ENCODE peak calls at places on chromosomes 2 and 18, in eight cellular contexts. K, X, U, O, R, W, T and D are unnamed samples.

GRCh38 chr2:71697106-71698010 is 244.0 kb downstream of the DYSF start:
- DNase-seq in K (no peak), X (no peak), U (no peak), O (no peak), R (no peak), W (no peak), T (no peak), D (no peak)

GRCh38 chr2:41922177-41922576 is 125.6 kb upstream of the PKDCC start:
- DNase-seq in K (no peak), X (peak; percentile 38), U (no peak), O (no peak), R (no peak), W (no peak), T (no peak), D (no peak)

GRCh38 chr2:71474116-71474743 is 20.9 kb downstream of the DYSF start:
- DNase-seq in K (no peak), X (no peak), U (no peak), O (no peak), R (no peak), W (no peak), T (no peak), D (no peak)

GRCh38 chr18:70028734-70029133 is 81.1 kb upstream of the CD226 start:
- DNase-seq in K (no peak), X (no peak), U (no peak), O (no peak), R (no peak), W (no peak), T (no peak), D (no peak)

GRCh38 chr18:13452851-13453524 is 234.4 kb downstream of the LDLRAD4 start:
- DNase-seq in K (no peak), X (no peak), U (no peak), O (no peak), R (peak; percentile 60), W (no peak), T (no peak), D (no peak)

GRCh38 chr18:53850918-53851317 is 373.6 kb downstream of the MBD2 start:
- DNase-seq in K (no peak), X (no peak), U (no peak), O (no peak), R (no peak), W (peak; percentile 42), T (no peak), D (no peak)

GRCh38 chr2:211923019-211923418 is 615.6 kb downstream of the ERBB4 start:
- DNase-seq in K (no peak), X (no peak), U (no peak), O (no peak), R (no peak), W (no peak), T (no peak), D (no peak)

GRCh38 chr18:57051586-57052044 is 95.3 kb upstream of the BOD1L2 start:
- DNase-seq in K (no peak), X (no peak), U (no peak), O (no peak), R (no peak), W (no peak), T (no peak), D (peak; percentile 44)

GRCh38 chr2:226798422-226799210 is 1.0 kb downstream of the IRS1 start:
- DNase-seq in K (no peak), X (peak; percentile 50), U (no peak), O (peak; percentile 41), R (peak; percentile 79), W (peak; percentile 77), T (no peak), D (peak; percentile 83)

GRCh38 chr2:121160366-121160765 is 124.6 kb downstream of the TFCP2L1 start:
- DNase-seq in K (no peak), X (no peak), U (no peak), O (no peak), R (no peak), W (no peak), T (no peak), D (no peak)

GRCh38 chr2:215764441-215765048 is 248.8 kb downstream of the MREG start:
- DNase-seq in K (peak; percentile 80), X (peak; percentile 97), U (no peak), O (no peak), R (peak; percentile 66), W (no peak), T (no peak), D (no peak)

GRCh38 chr2:70685771-70686171 is 82.2 kb downstream of the ADD2 start:
- DNase-seq in K (no peak), X (peak; percentile 51), U (no peak), O (no peak), R (no peak), W (peak; percentile 15), T (no peak), D (no peak)

DNA sequence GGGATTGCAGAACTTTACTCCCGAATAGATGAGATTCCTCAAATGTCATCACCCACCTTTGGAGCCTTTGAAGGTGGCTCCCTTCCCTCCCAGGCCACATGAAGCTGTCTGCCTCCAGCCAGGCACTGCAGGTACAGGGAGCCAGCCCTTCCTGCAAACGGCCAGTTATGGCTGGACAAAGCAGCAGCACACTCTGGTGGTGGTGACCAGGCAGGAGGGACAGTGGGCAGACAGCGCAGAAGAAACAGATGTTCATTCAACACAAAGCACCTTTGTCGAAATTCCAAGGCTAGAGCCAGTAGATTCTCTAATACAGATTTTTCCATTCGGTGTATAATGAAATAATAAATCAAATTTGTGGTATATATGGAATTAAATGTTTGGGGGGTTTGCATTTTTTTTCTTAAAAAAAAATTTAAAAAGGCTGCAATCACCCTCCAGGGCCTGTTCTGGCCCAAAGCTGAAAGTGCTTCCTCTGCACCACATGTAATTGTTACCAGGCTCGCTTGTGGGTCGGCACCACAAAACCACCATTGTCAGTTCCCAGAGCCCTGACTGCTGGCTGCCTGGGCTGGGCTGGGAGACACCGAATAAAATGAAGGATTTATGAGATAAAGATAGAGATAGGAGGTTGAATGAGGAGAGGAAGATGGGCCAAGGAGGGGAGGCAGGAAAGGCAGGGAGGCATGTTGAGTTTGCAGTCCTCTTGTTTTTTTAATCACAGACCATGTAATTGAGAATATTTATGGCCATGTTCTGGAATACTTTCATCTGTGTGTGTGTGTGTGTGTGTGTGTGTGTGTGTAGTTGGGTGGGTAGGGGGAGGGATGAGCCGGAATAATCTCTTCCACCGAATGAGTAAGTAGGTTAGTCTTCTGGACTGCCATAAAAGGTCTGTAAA is 14.5 kb downstream of the NRP2 start:
- DNase-seq in K (no peak), X (peak; percentile 83), U (no peak), O (no peak), R (peak; percentile 75), W (no peak), T (peak; percentile 64), D (no peak)
- TF ChIP-seq CTCF in K (peak; percentile 35), X (peak; percentile 52), U (peak; percentile 33), O (peak; percentile 31), R (peak; percentile 45), W (no peak), T (peak; percentile 89), D (no peak)

GRCh38 chr2:124533226-124533954 is 508.3 kb downstream of the CNTNAP5 start:
- DNase-seq in K (no peak), X (no peak), U (no peak), O (no peak), R (no peak), W (no peak), T (no peak), D (no peak)

GRCh38 chr2:124524155-124524910 is 499.2 kb downstream of the CNTNAP5 start:
- DNase-seq in K (no peak), X (no peak), U (no peak), O (no peak), R (no peak), W (no peak), T (no peak), D (no peak)

GRCh38 chr2:124534015-124534414 is 508.9 kb downstream of the CNTNAP5 start:
- DNase-seq in K (no peak), X (no peak), U (no peak), O (no peak), R (no peak), W (no peak), T (no peak), D (no peak)

GRCh38 chr2:124530203-124530602 is 505.1 kb downstream of the CNTNAP5 start:
- DNase-seq in K (no peak), X (no peak), U (no peak), O (no peak), R (no peak), W (no peak), T (no peak), D (no peak)
- TF ChIP-seq CTCF in K (no peak), X (no peak), U (no peak), O (no peak), R (no peak), W (peak; percentile 24), T (no peak), D (no peak)

DNA sequence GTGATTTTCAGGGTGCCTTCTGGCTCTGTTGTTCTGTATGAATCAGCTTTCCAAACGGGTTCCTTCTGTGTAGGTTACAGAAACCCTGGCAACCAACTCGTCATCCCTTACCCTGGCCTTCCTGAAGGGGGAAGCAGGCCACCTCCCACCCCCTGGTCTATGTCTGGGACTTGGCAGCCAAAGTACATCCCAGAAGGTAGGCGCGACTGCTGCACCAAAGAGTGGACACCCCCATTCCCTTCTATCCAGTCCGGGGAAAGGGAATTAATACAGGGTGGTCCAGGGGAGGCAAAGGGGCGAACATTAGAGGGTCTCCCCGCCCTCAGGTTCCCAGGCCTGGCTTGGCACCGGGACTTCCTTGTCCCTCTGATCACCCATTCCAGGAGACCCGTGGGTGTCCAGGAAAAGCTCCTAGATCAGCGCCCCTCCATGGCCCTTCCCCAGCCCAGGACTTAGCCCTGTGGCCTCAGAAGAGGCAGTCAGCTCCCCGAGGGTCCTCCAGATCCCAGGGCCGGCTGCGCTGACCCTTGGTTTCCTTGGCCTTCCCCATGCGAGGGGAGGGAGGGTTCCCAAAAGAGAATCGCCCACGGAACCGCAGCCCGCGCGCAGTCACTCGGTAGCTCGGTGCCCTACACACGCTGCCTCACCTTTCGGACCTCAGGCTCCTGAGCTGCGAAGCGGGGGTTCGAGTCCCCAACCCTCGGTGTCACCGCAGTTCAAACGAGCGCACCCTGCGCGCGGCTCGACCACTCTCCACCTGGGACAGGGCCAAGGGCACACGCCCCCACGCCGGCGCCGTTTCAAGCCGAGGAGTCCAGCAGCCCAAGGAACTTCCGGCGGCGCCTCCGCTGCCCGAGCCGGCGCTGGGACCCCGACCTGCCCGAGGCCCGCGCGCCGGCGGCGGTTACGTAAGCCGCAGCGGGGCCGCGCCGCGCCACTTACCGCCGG is at the start of gene PER2:
- DNase-seq in K (peak; percentile 74), X (peak; percentile 92), U (peak; percentile 57), O (peak; percentile 58), R (peak; percentile 90), W (peak; percentile 56), T (peak; percentile 84), D (peak; percentile 56)
- TF ChIP-seq CTCF in K (peak; percentile 14), X (peak; percentile 40), U (peak; percentile 29), O (peak; percentile 35), R (peak; percentile 14), W (peak; percentile 15), T (peak; percentile 64), D (no peak)

DNA sequence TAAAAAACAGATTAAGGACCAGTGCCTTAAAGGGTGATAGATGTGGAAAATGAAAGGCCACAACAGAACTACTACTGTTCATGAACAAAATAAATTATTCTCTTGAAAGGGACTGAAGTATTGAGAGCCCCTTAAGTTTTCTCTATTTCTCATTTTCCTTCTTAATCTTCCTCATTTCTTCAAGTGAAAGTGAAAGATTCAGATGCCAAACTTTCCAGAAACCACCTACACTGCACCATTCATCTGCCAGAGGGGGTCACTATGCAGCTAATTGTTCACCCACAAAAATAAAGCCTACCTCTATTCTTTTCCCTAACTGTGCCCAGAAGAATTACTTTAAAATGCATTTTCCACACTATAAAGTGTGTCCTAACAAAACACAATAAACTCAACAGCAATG is 140.1 kb downstream of the NR4A2 start:
- DNase-seq in K (no peak), X (no peak), U (no peak), O (no peak), R (no peak), W (no peak), T (no peak), D (no peak)
- TF ChIP-seq CTCF in K (no peak), X (peak; percentile 37), U (peak; percentile 16), O (peak; percentile 43), R (peak; percentile 17), W (peak; percentile 21), T (no peak), D (no peak)